ENCODE peak calls at places on chromosomes 1 and 21, in four cellular contexts. M is BE2C, C is sigmoid colon, U is activated T-helper 1 cell treated with Interleukin-2 at 50 U/mL for 16 hours. V is an unnamed sample.

GRCh38 chr1:87179851-87180519 is 148.7 kb upstream of the LMO4 start:
- DNase-seq in M (no peak), U (no peak), C (no peak), V (no peak)

GRCh38 chr1:243230914-243231313 is 24.2 kb downstream of the CEP170 start:
- DNase-seq in U (no peak), M (no peak), C (no peak), V (no peak)

GRCh38 chr1:180278791-180279432 is 48.8 kb downstream of the LHX4 start:
- DNase-seq in U (no peak), C (no peak), M (no peak), V (no peak)

GRCh38 chr1:2788506-2789163 is 12.9 kb downstream of the TTC34 start:
- DNase-seq in C (peak), M (no peak), U (no peak), V (no peak)

GRCh38 chr1:174923820-174924219 is 75.9 kb upstream of the CACYBP start:
- DNase-seq in M (no peak), U (no peak), C (no peak), V (no peak)

GRCh38 chr1:232657426-232657825 is 27.5 kb upstream of the SIPA1L2 start:
- DNase-seq in C (no peak), M (no peak), U (no peak), V (no peak)

GRCh38 chr1:78884685-78885452 is 121.7 kb downstream of the ADGRL4 start:
- DNase-seq in C (no peak), U (no peak), M (no peak), V (no peak)

GRCh38 chr1:4584471-4584870 is 69.9 kb upstream of the AJAP1 start:
- DNase-seq in M (no peak), C (no peak), U (no peak), V (no peak)

GRCh38 chr1:44367932-44368331 is 12.9 kb upstream of the ERI3 start:
- DNase-seq in U (no peak), M (no peak), C (no peak), V (no peak)

GRCh38 chr1:17186216-17186894 is 18.6 kb upstream of the PADI1 start:
- DNase-seq in U (no peak), M (no peak), C (peak), V (no peak)

GRCh38 chr1:69791311-69791710 is 223.6 kb downstream of the LRRC7 start:
- DNase-seq in C (no peak), M (no peak), U (no peak), V (no peak)

GRCh38 chr21:26050857-26051256 is 119.7 kb downstream of the APP start:
- DNase-seq in M (no peak), C (no peak), U (no peak), V (no peak)

GRCh38 chr21:16084776-16085364 is 355.1 kb downstream of the USP25 start:
- DNase-seq in U (no peak), C (peak), M (no peak), V (peak)

GRCh38 chr1:187909382-187909781 is 1080.6 kb downstream of the PLA2G4A start:
- DNase-seq in U (no peak), C (no peak), M (no peak), V (no peak)

GRCh38 chr1:75243124-75243523 is 108.9 kb downstream of the LHX8 start:
- DNase-seq in C (no peak), M (no peak), U (no peak), V (no peak)

GRCh38 chr1:199546323-199546722 is 481.2 kb upstream of the NR5A2 start:
- DNase-seq in U (no peak), M (no peak), C (no peak), V (no peak)

GRCh38 chr1:81760487-81761097 is 40.1 kb upstream of the ADGRL2 start:
- DNase-seq in U (no peak), C (no peak), M (no peak), V (no peak)

GRCh38 chr1:235402457-235403200 is 35.4 kb downstream of the TBCE start:
- DNase-seq in M (no peak), C (no peak), U (no peak), V (no peak)

GRCh38 chr1:96482615-96483014 is 239.0 kb upstream of the PTBP2 start:
- DNase-seq in M (no peak), U (no peak), C (no peak), V (no peak)

GRCh38 chr1:207813513-207813881 is 61.6 kb downstream of the CD46 start:
- DNase-seq in M (no peak), U (no peak), C (no peak), V (no peak)

GRCh38 chr1:48869116-48869893 is 92.6 kb upstream of the BEND5 start:
- DNase-seq in M (no peak), U (no peak), C (no peak), V (no peak)

GRCh38 chr1:151868404-151868980 is 15.0 kb upstream of the THEM5 start:
- DNase-seq in C (no peak), M (no peak), U (no peak), V (no peak)

GRCh38 chr1:46445773-46446256 is 43.8 kb upstream of the DMBX1 start:
- DNase-seq in C (no peak), M (no peak), U (no peak), V (no peak)

GRCh38 chr1:215865060-215865459 is 298.0 kb downstream of the KCTD3 start:
- DNase-seq in U (no peak), C (no peak), M (no peak), V (no peak)

GRCh38 chr1:234262754-234263105 is 110.5 kb upstream of the COA6 start:
- DNase-seq in C (no peak), U (no peak), M (no peak), V (no peak)

GRCh38 chr1:56578963-56579875 is at the start of gene PLPP3:
- DNase-seq in C (peak), U (no peak), M (peak), V (peak)

GRCh38 chr1:51330331-51331201 is at the start of gene TTC39A:
- DNase-seq in M (no peak), C (no peak), U (no peak), V (no peak)

GRCh38 chr1:54955359-54955758 is 25.1 kb upstream of the TMEM61 start:
- DNase-seq in U (no peak), M (no peak), C (no peak), V (no peak)

GRCh38 chr1:223231581-223231980 is 88.5 kb upstream of the TLR5 start:
- DNase-seq in U (no peak), C (no peak), M (no peak), V (no peak)

GRCh38 chr1:198162091-198162767 is 5.4 kb downstream of the NEK7 start:
- DNase-seq in M (no peak), U (no peak), C (no peak), V (no peak)

V was measured in heart right ventricle.